ENCODE peak calls at places on chromosomes 4 and X, in ten cellular contexts. E is A549, N is A673, O is transverse colon, R is suprapubic skin, W is endothelial cell, G is stomach, L is fibroblast of lung, F is cardiac muscle cell, H is osteocyte. S is an unnamed sample.

GRCh38 chr4:152101546-152102183 is 340.9 kb upstream of the GATB start:
- DNase-seq in E (no peak), N (no peak), O (no peak), R (no peak), W (no peak), G (no peak), L (no peak), F (no peak), H (no peak), S (no peak)

GRCh38 chr4:128461300-128462103 is 173.9 kb upstream of the PGRMC2 start:
- DNase-seq in E (no peak), N (no peak), O (no peak), R (no peak), W (no peak), G (no peak), L (peak), F (peak), H (no peak), S (no peak)

GRCh38 chr4:28686618-28687017 is 1826.0 kb downstream of the STIM2 start:
- DNase-seq in E (peak), N (peak), O (peak), R (no peak), W (peak), G (peak), L (peak), F (peak), H (no peak), S (no peak)

GRCh38 chrX:98962996-98963395 is 1447.1 kb downstream of the PCDH19 start:
- DNase-seq in E (no peak), N (no peak), O (no peak), R (no peak), W (no peak), G (no peak), L (no peak), F (no peak), H (no peak), S (no peak)

GRCh38 chrX:147917700-147918694 is 6.3 kb downstream of the FMR1 start:
- DNase-seq in E (no peak), N (peak), O (no peak), R (no peak), W (no peak), G (no peak), L (no peak), F (peak), H (no peak), S (no peak)

GRCh38 chrX:153708415-153708814 is 15.8 kb downstream of the BCAP31 start:
- DNase-seq in E (peak), N (peak), O (peak), R (no peak), W (peak), G (peak), L (peak), F (peak), H (no peak), S (no peak)

GRCh38 chrX:68654693-68655092 is 7.2 kb downstream of the STARD8 start:
- DNase-seq in E (no peak), N (no peak), O (no peak), R (no peak), W (no peak), G (no peak), L (no peak), F (no peak), H (no peak), S (no peak)

GRCh38 chr4:124697441-124697840 is 15.1 kb downstream of the ANKRD50 start:
- DNase-seq in E (no peak), N (no peak), O (no peak), R (no peak), W (no peak), G (no peak), L (no peak), F (no peak), H (no peak), S (no peak)

GRCh38 chrX:131861088-131861787 is 161.9 kb upstream of the STK26 start:
- DNase-seq in E (no peak), N (no peak), O (no peak), R (no peak), W (no peak), G (no peak), L (no peak), F (no peak), H (no peak), S (no peak)

GRCh38 chr4:75025432-75025831 is 92.5 kb downstream of the PARM1 start:
- DNase-seq in E (no peak), N (no peak), O (no peak), R (no peak), W (no peak), G (no peak), L (no peak), F (no peak), H (no peak), S (no peak)

GRCh38 chrX:54134269-54134668 is 48.8 kb downstream of the FAM120C start:
- DNase-seq in E (no peak), N (no peak), O (no peak), R (no peak), W (no peak), G (no peak), L (no peak), F (no peak), H (no peak), S (no peak)

GRCh38 chr4:34182346-34182745 is 2062.0 kb downstream of the ARAP2 start:
- DNase-seq in E (no peak), N (no peak), O (no peak), R (no peak), W (no peak), G (no peak), L (peak), F (peak), H (no peak), S (no peak)

GRCh38 chr4:150140774-150141400 is 62.6 kb downstream of the DCLK2 start:
- DNase-seq in E (no peak), N (peak), O (no peak), R (no peak), W (no peak), G (no peak), L (peak), F (peak), H (no peak), S (no peak)

GRCh38 chr4:153205757-153206156 is 1.5 kb downstream of the TRIM2 start:
- DNase-seq in E (no peak), N (no peak), O (peak), R (no peak), W (no peak), G (peak), L (no peak), F (peak), H (no peak), S (no peak)

GRCh38 chr4:48241731-48242130 is 27.9 kb downstream of the TEC start:
- DNase-seq in E (no peak), N (no peak), O (no peak), R (no peak), W (no peak), G (no peak), L (no peak), F (no peak), H (no peak), S (no peak)

GRCh38 chr4:74364649-74365491 is at the start of gene EREG:
- DNase-seq in E (peak), N (peak), O (peak), R (no peak), W (peak), G (no peak), L (peak), F (peak), H (peak), S (no peak)

GRCh38 chr4:2843909-2844584 is 403 bp downstream of the ADD1 start:
- DNase-seq in E (no peak), N (no peak), O (peak), R (peak), W (peak), G (peak), L (peak), F (peak), H (no peak), S (no peak)

GRCh38 chr4:3452376-3452775 is 10.6 kb downstream of the HGFAC start:
- DNase-seq in E (no peak), N (no peak), O (no peak), R (no peak), W (no peak), G (no peak), L (no peak), F (peak), H (no peak), S (no peak)

GRCh38 chr4:174490356-174490969 is 31.8 kb downstream of the HPGD start:
- DNase-seq in E (peak), N (peak), O (no peak), R (no peak), W (no peak), G (no peak), L (peak), F (peak), H (no peak), S (no peak)

GRCh38 chr4:111979921-111980320 is 165.3 kb upstream of the FAM241A start:
- DNase-seq in E (no peak), N (no peak), O (no peak), R (no peak), W (no peak), G (no peak), L (no peak), F (no peak), H (no peak), S (no peak)

GRCh38 chr4:159141193-159141592 is 38.3 kb downstream of the RAPGEF2 start:
- DNase-seq in E (no peak), N (no peak), O (no peak), R (no peak), W (no peak), G (no peak), L (peak), F (no peak), H (no peak), S (no peak)

GRCh38 chr4:154349829-154350228 is 141.8 kb downstream of the DCHS2 start:
- DNase-seq in E (peak), N (peak), O (no peak), R (no peak), W (no peak), G (no peak), L (peak), F (no peak), H (no peak), S (no peak)

GRCh38 chrX:104697264-104697663 is 131.3 kb downstream of the IL1RAPL2 start:
- DNase-seq in E (no peak), N (no peak), O (no peak), R (no peak), W (no peak), G (no peak), L (no peak), F (no peak), H (no peak), S (no peak)

GRCh38 chr4:168835880-168836454 is 174.1 kb downstream of the CBR4 start:
- DNase-seq in E (no peak), N (no peak), O (no peak), R (no peak), W (no peak), G (no peak), L (no peak), F (no peak), H (no peak), S (no peak)

GRCh38 chr4:183758006-183758734 is 99.1 kb downstream of the TRAPPC11 start:
- DNase-seq in E (no peak), N (no peak), O (peak), R (no peak), W (peak), G (no peak), L (peak), F (peak), H (no peak), S (no peak)

GRCh38 chrX:37420756-37421155 is 71.6 kb downstream of the PRRG1 start:
- DNase-seq in E (no peak), N (no peak), O (no peak), R (no peak), W (no peak), G (no peak), L (no peak), F (no peak), H (no peak), S (no peak)

GRCh38 chrX:129323115-129323514 is 200.2 kb downstream of the SMARCA1 start:
- DNase-seq in E (no peak), N (no peak), O (no peak), R (no peak), W (no peak), G (no peak), L (no peak), F (no peak), H (no peak), S (no peak)

GRCh38 chrX:72021975-72022374 is 109.7 kb downstream of the RTL5 start:
- DNase-seq in E (no peak), N (peak), O (no peak), R (no peak), W (peak), G (no peak), L (no peak), F (no peak), H (peak), S (no peak)

GRCh38 chr4:165331316-165331715 is 3.8 kb downstream of the MSMO1 start:
- DNase-seq in E (no peak), N (peak), O (no peak), R (no peak), W (no peak), G (no peak), L (no peak), F (no peak), H (no peak), S (no peak)

GRCh38 chrX:331145-331771 is 12.7 kb upstream of the GTPBP6 start:
- DNase-seq in E (no peak), N (peak), O (no peak), R (peak), W (no peak), G (no peak), L (peak), F (peak), H (no peak), S (no peak)

GRCh38 chr4:169268951-169269781 is 1.6 kb downstream of the SH3RF1 start:
- DNase-seq in E (no peak), N (no peak), O (peak), R (no peak), W (no peak), G (no peak), L (peak), F (peak), H (no peak), S (no peak)

GRCh38 chr4:86593726-86594558 is at the start of gene PTPN13:
- DNase-seq in E (peak), N (peak), O (peak), R (peak), W (peak), G (peak), L (peak), F (peak), H (peak), S (peak)
- TF ChIP-seq CTCF in E (no peak), N (no peak), O (no peak), R (no peak), W (no peak), G (no peak), L (no peak), F (no peak), H (no peak), S (no peak)

DNA sequence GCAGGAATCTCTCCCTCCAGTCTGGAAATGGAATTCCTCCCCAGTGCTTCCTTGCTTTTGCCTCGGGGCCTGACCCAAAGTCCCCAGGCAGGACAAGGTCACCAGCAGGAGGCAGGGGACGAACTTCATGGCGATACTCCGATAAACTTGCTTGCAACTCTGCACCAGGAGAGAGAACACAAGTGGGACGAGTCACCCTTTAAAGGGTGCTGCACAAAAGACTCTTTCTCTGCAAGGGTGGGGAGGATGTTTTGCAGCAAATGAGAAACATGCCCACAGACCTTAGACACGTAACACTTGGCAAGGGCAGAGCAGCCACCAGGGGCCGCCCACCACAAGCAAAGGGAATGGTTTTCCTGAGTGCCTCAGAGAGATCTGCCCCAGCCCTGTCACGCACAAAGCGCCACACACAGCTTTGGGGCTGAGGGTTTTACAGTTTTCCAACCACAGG is at the start of gene FGFBP2:
- DNase-seq in E (peak), N (peak), O (peak), R (no peak), W (peak), G (peak), L (peak), F (peak), H (no peak), S (no peak)
- TF ChIP-seq CTCF in E (peak), N (peak), O (peak), R (peak), W (no peak), G (no peak), L (peak), F (peak), H (peak), S (peak)

GRCh38 chrX:105821471-105822081 is 763 bp upstream of the NRK start:
- DNase-seq in E (no peak), N (no peak), O (peak), R (no peak), W (no peak), G (no peak), L (peak), F (peak), H (no peak), S (no peak)

GRCh38 chrX:105820247-105820646 is 2.1 kb upstream of the NRK start:
- DNase-seq in E (no peak), N (no peak), O (no peak), R (no peak), W (no peak), G (no peak), L (no peak), F (no peak), H (no peak), S (no peak)

GRCh38 chrX:105816517-105816916 is 5.8 kb upstream of the NRK start:
- DNase-seq in E (no peak), N (no peak), O (no peak), R (no peak), W (no peak), G (no peak), L (no peak), F (no peak), H (no peak), S (no peak)

GRCh38 chrX:105823092-105823454 is 734 bp downstream of the NRK start:
- DNase-seq in E (no peak), N (no peak), O (no peak), R (no peak), W (no peak), G (no peak), L (no peak), F (no peak), H (no peak), S (no peak)

GRCh38 chrX:105822138-105823091 is at the start of gene NRK:
- DNase-seq in E (no peak), N (no peak), O (no peak), R (no peak), W (no peak), G (no peak), L (peak), F (peak), H (peak), S (no peak)
- TF ChIP-seq CTCF in E (no peak), N (no peak), O (no peak), R (no peak), W (no peak), G (no peak), L (peak), F (peak), H (peak), S (no peak)

GRCh38 chr4:185080545-185080944 is 62.3 kb downstream of the HELT start:
- DNase-seq in E (no peak), N (no peak), O (no peak), R (no peak), W (no peak), G (no peak), L (no peak), F (no peak), H (no peak), S (no peak)
- TF ChIP-seq CTCF in E (no peak), N (no peak), O (no peak), R (no peak), W (no peak), G (no peak), L (no peak), F (no peak), H (no peak), S (no peak)

GRCh38 chrX:49069038-49069437 is 4.8 kb downstream of the PRAF2 start:
- DNase-seq in E (no peak), N (no peak), O (no peak), R (no peak), W (no peak), G (no peak), L (no peak), F (no peak), H (no peak), S (no peak)

GRCh38 chrX:49070988-49071387 is 2.8 kb downstream of the PRAF2 start:
- DNase-seq in E (no peak), N (no peak), O (no peak), R (no peak), W (no peak), G (no peak), L (no peak), F (no peak), H (no peak), S (no peak)

GRCh38 chrX:49073641-49074575 is at the start of gene PRAF2:
- DNase-seq in E (peak), N (peak), O (peak), R (peak), W (peak), G (peak), L (peak), F (peak), H (peak), S (peak)

GRCh38 chrX:49072712-49073095 is 1.1 kb downstream of the PRAF2 start:
- DNase-seq in E (no peak), N (no peak), O (no peak), R (no peak), W (no peak), G (no peak), L (no peak), F (no peak), H (no peak), S (no peak)

DNA sequence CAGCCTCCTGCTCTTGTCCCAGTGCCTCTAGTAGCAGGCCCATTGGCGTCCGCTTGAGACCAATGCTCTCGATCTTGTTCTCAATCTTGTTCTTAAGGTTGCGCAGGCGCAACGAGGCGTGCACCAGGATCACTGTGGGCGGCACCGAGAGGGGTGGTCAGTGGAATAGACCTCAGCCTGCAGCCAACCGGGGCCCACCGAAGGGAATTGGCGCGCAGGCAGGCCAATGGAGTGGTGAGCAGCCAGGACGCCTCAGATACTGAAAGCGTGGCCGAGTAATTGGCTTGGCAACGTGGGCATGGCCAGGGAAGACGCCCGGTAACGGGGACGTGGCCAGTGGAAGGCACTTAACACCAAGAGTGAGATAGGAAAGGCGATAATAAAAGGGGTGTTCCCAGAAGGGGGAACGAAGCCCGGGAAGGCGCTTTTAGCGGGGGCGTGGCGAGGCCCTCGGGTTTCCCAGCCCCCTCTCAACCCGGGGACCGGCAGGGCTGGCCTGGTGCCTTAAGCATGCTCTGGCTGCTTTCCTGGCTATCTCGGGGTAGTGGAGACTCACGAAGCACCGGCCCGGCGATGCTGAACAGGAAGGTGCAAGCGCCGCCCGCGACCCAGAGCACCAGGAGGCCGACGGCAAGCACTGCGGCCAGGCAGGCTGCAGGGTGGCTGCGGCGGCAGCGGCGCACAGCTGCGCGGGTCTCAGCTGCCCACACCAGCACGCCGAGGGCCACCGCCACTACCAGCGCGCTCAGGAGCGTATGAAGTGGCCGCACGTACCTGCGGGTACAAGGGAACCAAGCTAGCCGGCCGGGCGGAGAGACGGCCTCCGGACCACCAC is 1.7 kb downstream of the PRAF2 start:
- DNase-seq in E (no peak), N (no peak), O (peak), R (peak), W (peak), G (peak), L (peak), F (peak), H (no peak), S (no peak)
- TF ChIP-seq CTCF in E (no peak), N (no peak), O (no peak), R (no peak), W (no peak), G (no peak), L (no peak), F (no peak), H (no peak), S (no peak)

DNA sequence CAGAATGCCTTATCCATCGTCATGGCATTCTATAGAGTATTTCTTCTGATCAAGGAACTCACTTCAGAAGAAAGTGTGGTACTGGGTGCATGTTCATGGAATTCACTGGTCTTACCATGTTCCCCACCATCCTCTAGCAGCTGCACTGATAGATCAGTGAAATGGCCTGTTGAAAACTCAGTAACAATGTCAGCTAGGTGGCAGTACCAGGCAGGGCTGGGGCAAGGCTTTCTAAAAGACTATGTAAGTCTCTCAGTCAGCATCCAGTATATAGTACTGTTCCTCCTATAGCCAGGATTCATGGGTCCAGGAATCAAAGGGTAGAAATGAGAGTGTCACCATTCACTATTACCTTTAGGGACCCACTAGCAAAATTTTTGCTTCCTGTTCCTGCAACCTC is 15.8 kb upstream of the LDB2 start:
- DNase-seq in E (no peak), N (peak), O (no peak), R (no peak), W (peak), G (no peak), L (peak), F (peak), H (no peak), S (no peak)
- TF ChIP-seq CTCF in E (no peak), N (peak), O (no peak), R (no peak), W (no peak), G (no peak), L (peak), F (peak), H (peak), S (no peak)